ENCODE peak calls at places on chromosomes 13 and 19, in nine cellular contexts. O is suprapubic skin; P is naive thymus-derived CD4-positive, alpha-beta T cell; S is breast epithelium; A is ovary; Z is MG63; U is tibial artery; R is spleen; M is CD8-positive, alpha-beta memory T cell. V is an unnamed sample.

GRCh38 chr13:38697628-38698333 is 10.9 kb downstream of the FREM2 start:
- DNase-seq in M (no peak), Z (no peak), R (no peak), S (no peak), A (no peak), P (no peak), U (no peak), O (no peak), V (no peak)

GRCh38 chr19:33175886-33176669 is 18.1 kb upstream of the LRP3 start:
- DNase-seq in Z (peak; percentile 57), S (no peak), U (no peak), R (peak; percentile 82), M (no peak), O (no peak), P (no peak), A (no peak), V (peak; percentile 71)

GRCh38 chr13:28034256-28034655 is 45.8 kb upstream of the URAD start:
- DNase-seq in S (no peak), P (no peak), Z (no peak), O (no peak), M (no peak), U (no peak), R (no peak), A (no peak), V (no peak)

GRCh38 chr13:35714588-35714987 is 238.1 kb upstream of the MAB21L1 start:
- DNase-seq in U (no peak), Z (no peak), O (no peak), R (no peak), M (no peak), P (no peak), S (no peak), A (no peak), V (no peak)

GRCh38 chr19:3057275-3057714 is 5.0 kb downstream of the TLE5 start:
- DNase-seq in P (no peak), A (peak; percentile 96), U (peak; percentile 83), S (peak; percentile 95), Z (peak; percentile 79), O (peak; percentile 90), M (no peak), R (peak; percentile 90), V (peak; percentile 92)

GRCh38 chr13:101511766-101512165 is 59.3 kb downstream of the ITGBL1 start:
- DNase-seq in M (no peak), U (no peak), R (no peak), P (no peak), O (no peak), S (no peak), A (no peak), Z (no peak), V (no peak)

GRCh38 chr13:62643799-62644484 is 1228.3 kb upstream of the PCDH20 start:
- DNase-seq in A (no peak), U (no peak), S (no peak), R (no peak), M (no peak), P (no peak), O (no peak), Z (no peak), V (no peak)

GRCh38 chr13:93375491-93375890 is 148.9 kb downstream of the GPC6 start:
- DNase-seq in U (no peak), P (no peak), R (no peak), S (no peak), M (no peak), O (no peak), A (no peak), Z (no peak), V (no peak)

GRCh38 chr13:99681695-99682094 is 180.4 kb downstream of the TM9SF2 start:
- DNase-seq in R (no peak), U (no peak), P (no peak), A (no peak), Z (no peak), S (no peak), M (no peak), O (no peak), V (no peak)

GRCh38 chr19:460877-461609 is at the start of gene SHC2:
- DNase-seq in Z (no peak), U (no peak), R (no peak), A (peak; percentile 44), O (no peak), M (no peak), S (no peak), P (no peak), V (no peak)

GRCh38 chr19:48218964-48219363 is 36.7 kb downstream of the CARD8 start:
- DNase-seq in P (no peak), U (no peak), S (no peak), R (no peak), O (no peak), M (no peak), Z (no peak), A (no peak), V (no peak)

GRCh38 chr19:40862785-40863184 is 12.5 kb upstream of the CYP2A6 start:
- DNase-seq in M (no peak), R (no peak), P (no peak), S (no peak), O (no peak), A (no peak), Z (no peak), U (no peak), V (no peak)

GRCh38 chr13:25494708-25495411 is 123.1 kb downstream of the ATP8A2 start:
- DNase-seq in O (no peak), Z (no peak), A (no peak), U (no peak), P (no peak), M (no peak), S (no peak), R (no peak), V (no peak)

GRCh38 chr19:40217027-40217810 is 965 bp downstream of the TTC9B start:
- DNase-seq in U (no peak), Z (no peak), P (no peak), A (no peak), O (no peak), M (no peak), R (no peak), S (no peak), V (no peak)

GRCh38 chr19:50042363-50043024 is 16.7 kb downstream of the ZNF473 start:
- DNase-seq in O (no peak), S (no peak), M (no peak), R (no peak), P (no peak), A (no peak), U (no peak), Z (no peak), V (no peak)
- H3K9me3 ChIP-seq in O (peaks cover 24% of the 10 kb centered on the region), S (peaks cover 42% of the 10 kb centered on the region), M (peaks cover 15% of the 10 kb centered on the region), R (peaks cover 32% of the 10 kb centered on the region), P (peaks cover 27% of the 10 kb centered on the region), A (peaks cover 23% of the 10 kb centered on the region), U (peaks cover 43% of the 10 kb centered on the region), Z (peaks cover 72% of the 10 kb centered on the region), V (peaks cover 36% of the 10 kb centered on the region)

DNA sequence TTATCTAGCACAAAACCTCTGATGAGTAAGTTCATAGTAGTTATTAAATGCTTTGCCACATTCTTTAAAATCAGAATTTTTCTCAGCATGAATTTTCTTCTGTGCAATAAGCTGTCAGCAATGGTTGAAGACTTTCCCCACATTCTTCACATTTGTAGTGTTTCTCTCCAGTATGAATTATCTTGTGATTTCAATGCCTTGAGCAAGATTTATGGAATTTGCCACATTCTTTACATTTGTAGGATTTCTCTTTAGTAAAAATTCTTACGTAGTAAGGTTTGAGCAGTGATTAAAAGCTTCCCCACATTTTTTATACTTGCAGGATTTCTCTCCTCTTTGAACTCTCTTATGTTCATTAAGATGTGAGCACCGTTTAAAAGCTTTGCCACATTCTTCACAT is 33.6 kb downstream of the ZNF682 start:
- DNase-seq in P (no peak), M (no peak), U (no peak), A (no peak), O (no peak), S (no peak), R (no peak), Z (no peak), V (no peak)
- H3K9me3 ChIP-seq in P (peaks cover 44% of the 10 kb centered on the region), M (peaks cover 25% of the 10 kb centered on the region), U (peaks cover 50% of the 10 kb centered on the region), A (no peaks in the 10 kb centered on the region), O (peaks cover 48% of the 10 kb centered on the region), S (peaks cover 18% of the 10 kb centered on the region), R (peaks cover 44% of the 10 kb centered on the region), Z (peaks cover 82% of the 10 kb centered on the region), V (peaks cover 24% of the 10 kb centered on the region)

GRCh38 chr19:51978882-51979281 is 7.8 kb downstream of the ZNF350 start:
- DNase-seq in S (no peak), P (no peak), Z (no peak), R (no peak), U (no peak), M (no peak), A (no peak), O (no peak), V (no peak)

GRCh38 chr19:51971624-51972023 is 15.0 kb downstream of the ZNF350 start:
- DNase-seq in Z (peak; percentile 23), S (no peak), A (no peak), R (no peak), O (no peak), U (no peak), P (peak; percentile 20), M (no peak), V (no peak)

GRCh38 chr19:51980116-51980736 is 6.4 kb downstream of the ZNF350 start:
- DNase-seq in P (no peak), M (no peak), Z (no peak), A (no peak), S (no peak), R (no peak), U (no peak), O (no peak), V (no peak)

GRCh38 chr19:51977346-51977745 is 9.3 kb downstream of the ZNF350 start:
- DNase-seq in U (no peak), O (no peak), S (no peak), M (no peak), P (no peak), Z (no peak), A (no peak), R (no peak), V (no peak)

GRCh38 chr19:51976852-51977251 is 9.8 kb downstream of the ZNF350 start:
- DNase-seq in Z (no peak), A (no peak), M (no peak), S (no peak), O (no peak), R (no peak), P (no peak), U (no peak), V (no peak)
- H3K9me3 ChIP-seq in Z (peaks cover 21% of the 10 kb centered on the region), A (peaks cover 7% of the 10 kb centered on the region), M (peaks cover 74% of the 10 kb centered on the region), S (peaks cover 98% of the 10 kb centered on the region), O (peaks cover 79% of the 10 kb centered on the region), R (peaks cover 100% of the 10 kb centered on the region), P (peaks cover 98% of the 10 kb centered on the region), U (peaks cover 97% of the 10 kb centered on the region), V (peaks cover 100% of the 10 kb centered on the region)

GRCh38 chr13:40599146-40599545 is 67.3 kb downstream of the FOXO1 start:
- DNase-seq in R (no peak), P (no peak), A (no peak), U (no peak), Z (no peak), S (no peak), O (no peak), M (no peak), V (no peak)
- H3K9me3 ChIP-seq in R (no peaks in the 10 kb centered on the region), P (no peaks in the 10 kb centered on the region), A (no peaks in the 10 kb centered on the region), U (no peaks in the 10 kb centered on the region), Z (no peaks in the 10 kb centered on the region), S (no peaks in the 10 kb centered on the region), O (no peaks in the 10 kb centered on the region), M (no peaks in the 10 kb centered on the region), V (no peaks in the 10 kb centered on the region)

DNA sequence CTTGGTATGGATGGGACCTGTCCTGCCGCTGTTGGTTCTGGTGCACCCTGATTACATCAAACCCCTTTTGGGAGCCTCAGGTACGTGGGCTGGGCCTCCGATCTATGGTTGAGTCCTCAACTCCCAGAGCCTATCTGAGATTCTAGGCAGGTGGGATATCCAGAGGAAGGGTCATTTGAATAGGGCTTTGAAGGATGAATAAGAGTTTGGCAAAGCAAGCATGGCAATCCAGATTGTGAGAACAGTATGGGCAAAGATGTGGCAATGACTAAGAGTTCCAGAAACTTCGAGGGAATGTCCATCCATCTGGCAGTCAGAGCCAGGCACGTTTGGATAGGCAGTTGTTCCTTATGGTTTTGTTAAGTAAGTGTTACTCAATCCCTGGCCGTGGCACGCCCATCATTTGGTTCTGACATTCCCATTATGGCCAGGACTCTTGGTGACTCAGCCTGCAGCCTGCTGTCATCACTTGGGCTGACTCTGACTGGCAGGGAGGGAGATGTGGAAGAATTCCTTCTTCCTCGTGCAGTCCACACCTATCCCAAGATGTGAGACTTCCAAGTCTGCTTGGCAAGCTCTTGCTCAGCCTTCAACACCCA is 21.5 kb downstream of the CYP4F22 start:
- DNase-seq in Z (peak; percentile 83), P (no peak), R (no peak), U (no peak), A (no peak), M (no peak), S (no peak), O (no peak), V (no peak)
- H3K9me3 ChIP-seq in Z (peaks cover 4% of the 10 kb centered on the region), P (no peaks in the 10 kb centered on the region), R (no peaks in the 10 kb centered on the region), U (no peaks in the 10 kb centered on the region), A (no peaks in the 10 kb centered on the region), M (no peaks in the 10 kb centered on the region), S (no peaks in the 10 kb centered on the region), O (no peaks in the 10 kb centered on the region), V (no peaks in the 10 kb centered on the region)